ENCODE peak calls at places on chromosomes 4 and X, in ten cellular contexts. A is foreskin melanocyte; P is naive thymus-derived CD4-positive, alpha-beta T cell; E is lung; T is lung microvascular endothelial cell; V is NAMALWA; K is MM.1S; F is SK-MEL-5; U is stimulated activated CD8-positive, alpha-beta memory T cell treated with anti-CD3 and anti-CD28 coated beads, Interleukin-15, amount 100 ng/mL, for 24 hours; C is stromal cell of bone marrow. R is an unnamed sample.

GRCh38 chr4:1806223-1806564 is 13.1 kb downstream of the FGFR3 start:
- DNase-seq in A (no peak), P (no peak), E (no peak), T (no peak), V (no peak), K (no peak), F (no peak), U (no peak), C (no peak), R (no peak)

GRCh38 chr4:6258026-6258360 is 11.7 kb upstream of the WFS1 start:
- DNase-seq in A (peak), P (no peak), E (no peak), T (no peak), V (no peak), K (no peak), F (no peak), U (no peak), C (no peak), R (no peak)

GRCh38 chr4:117422272-117422671 is 336.9 kb upstream of the TRAM1L1 start:
- DNase-seq in A (no peak), P (no peak), E (no peak), T (no peak), V (no peak), K (no peak), F (no peak), U (no peak), C (no peak), R (no peak)

GRCh38 chrX:29090811-29091210 is 503.6 kb downstream of the IL1RAPL1 start:
- DNase-seq in A (no peak), P (no peak), E (no peak), T (no peak), V (no peak), K (peak), F (peak), U (no peak), C (no peak), R (no peak)

GRCh38 chrX:20521245-20521644 is 254.5 kb upstream of the RPS6KA3 start:
- DNase-seq in A (no peak), P (no peak), E (no peak), T (no peak), V (no peak), K (no peak), F (no peak), U (no peak), C (peak), R (no peak)

GRCh38 chr4:77354550-77354949 is 197.5 kb downstream of the CCNG2 start:
- DNase-seq in A (no peak), P (no peak), E (no peak), T (no peak), V (peak), K (no peak), F (no peak), U (no peak), C (no peak), R (no peak)

GRCh38 chr4:15149842-15150592 is 147.7 kb downstream of the CPEB2 start:
- DNase-seq in A (peak), P (no peak), E (peak), T (peak), V (no peak), K (peak), F (peak), U (no peak), C (peak), R (peak)

GRCh38 chr4:53592128-53592527 is 842 bp upstream of the LNX1 start:
- DNase-seq in A (no peak), P (no peak), E (no peak), T (peak), V (no peak), K (no peak), F (no peak), U (no peak), C (no peak), R (no peak)

GRCh38 chr4:54384152-54384551 is 155.1 kb downstream of the PDGFRA start:
- DNase-seq in A (no peak), P (no peak), E (no peak), T (no peak), V (no peak), K (no peak), F (no peak), U (no peak), C (no peak), R (no peak)

GRCh38 chrX:123731258-123731986 is 1.4 kb downstream of the THOC2 start:
- DNase-seq in A (no peak), P (no peak), E (peak), T (peak), V (no peak), K (no peak), F (peak), U (no peak), C (no peak), R (no peak)

GRCh38 chrX:2692221-2693122 is 1.4 kb downstream of the CD99 start:
- DNase-seq in A (no peak), P (no peak), E (no peak), T (peak), V (no peak), K (no peak), F (peak), U (no peak), C (no peak), R (no peak)

GRCh38 chrX:10296581-10296980 is 139.8 kb downstream of the CLCN4 start:
- DNase-seq in A (no peak), P (no peak), E (no peak), T (no peak), V (no peak), K (no peak), F (no peak), U (no peak), C (peak), R (no peak)

GRCh38 chr4:156998500-156999174 is 27.0 kb upstream of the PDGFC start:
- DNase-seq in A (no peak), P (no peak), E (no peak), T (peak), V (no peak), K (no peak), F (no peak), U (no peak), C (no peak), R (no peak)

GRCh38 chrX:56397636-56398035 is 165.5 kb downstream of the KLF8 start:
- DNase-seq in A (no peak), P (peak), E (no peak), T (no peak), V (no peak), K (peak), F (no peak), U (no peak), C (no peak), R (no peak)

GRCh38 chr4:6946497-6946896 is 36.9 kb downstream of the TBC1D14 start:
- DNase-seq in A (no peak), P (no peak), E (no peak), T (no peak), V (no peak), K (no peak), F (no peak), U (no peak), C (no peak), R (no peak)

GRCh38 chr4:125369098-125369497 is 54.3 kb downstream of the FAT4 start:
- DNase-seq in A (no peak), P (no peak), E (no peak), T (no peak), V (no peak), K (no peak), F (no peak), U (no peak), C (no peak), R (no peak)

GRCh38 chrX:53071604-53072417 is 10.4 kb upstream of the TSPYL2 start:
- DNase-seq in A (no peak), P (peak), E (peak), T (peak), V (peak), K (peak), F (peak), U (no peak), C (peak), R (peak)

GRCh38 chr4:139901516-139902327 is 236.1 kb downstream of the MGST2 start:
- DNase-seq in A (no peak), P (no peak), E (no peak), T (no peak), V (no peak), K (no peak), F (no peak), U (no peak), C (no peak), R (no peak)

GRCh38 chr4:108717386-108717785 is 45.5 kb downstream of the ETNPPL start:
- DNase-seq in A (no peak), P (no peak), E (no peak), T (no peak), V (no peak), K (no peak), F (no peak), U (no peak), C (no peak), R (no peak)

GRCh38 chrX:136156560-136157117 is 9.3 kb downstream of the FHL1 start:
- DNase-seq in A (no peak), P (no peak), E (no peak), T (no peak), V (no peak), K (peak), F (no peak), U (no peak), C (no peak), R (no peak)

GRCh38 chrX:124212622-124213021 is 119.8 kb upstream of the TEX13D start:
- DNase-seq in A (no peak), P (peak), E (no peak), T (no peak), V (peak), K (peak), F (no peak), U (no peak), C (no peak), R (no peak)

GRCh38 chr4:140851032-140851636 is 94.9 kb upstream of the TBC1D9 start:
- DNase-seq in A (peak), P (no peak), E (peak), T (peak), V (peak), K (peak), F (peak), U (no peak), C (peak), R (peak)

GRCh38 chrX:38880460-38880859 is 79.2 kb downstream of the MID1IP1 start:
- DNase-seq in A (no peak), P (no peak), E (no peak), T (no peak), V (peak), K (no peak), F (no peak), U (no peak), C (no peak), R (no peak)

GRCh38 chr4:167117273-167117672 is 117.0 kb downstream of the SPOCK3 start:
- DNase-seq in A (no peak), P (no peak), E (no peak), T (no peak), V (no peak), K (no peak), F (no peak), U (no peak), C (no peak), R (no peak)

GRCh38 chrX:112868586-112868985 is 28.0 kb upstream of the AMOT start:
- DNase-seq in A (no peak), P (no peak), E (no peak), T (no peak), V (no peak), K (no peak), F (no peak), U (no peak), C (no peak), R (no peak)

GRCh38 chrX:107684956-107685385 is 56.7 kb downstream of the PRPS1 start:
- DNase-seq in A (no peak), P (no peak), E (peak), T (no peak), V (peak), K (peak), F (peak), U (no peak), C (no peak), R (no peak)

GRCh38 chr4:37365888-37366287 is 121.3 kb downstream of the NWD2 start:
- DNase-seq in A (peak), P (no peak), E (no peak), T (no peak), V (no peak), K (no peak), F (no peak), U (no peak), C (no peak), R (no peak)

GRCh38 chrX:51614353-51614752 is 4.4 kb downstream of the CENPVL3 start:
- DNase-seq in A (peak), P (peak), E (no peak), T (peak), V (peak), K (peak), F (peak), U (no peak), C (peak), R (peak)